ENCODE peak calls at places on chromosomes 13 and 19, in seven cellular contexts. K, C, M, S, Z, V and W are unnamed samples.

GRCh38 chr19:2089001-2089711 is 7.0 kb downstream of the MOB3A start:
- DNase-seq in C (peak; percentile 56), M (peak; percentile 34), V (no peak), Z (peak; percentile 91), S (peak; percentile 25), K (no peak), W (no peak)

GRCh38 chr13:71879129-71879535 is 12.1 kb upstream of the DACH1 start:
- DNase-seq in V (no peak), K (peak; percentile 71), C (peak; percentile 58), S (no peak), Z (peak; percentile 68), M (no peak), W (no peak)

GRCh38 chr19:48403606-48404005 is 10.1 kb downstream of the GRIN2D start:
- DNase-seq in S (peak; percentile 55), V (no peak), Z (peak; percentile 84), M (peak; percentile 35), K (peak; percentile 80), C (peak; percentile 65), W (peak; percentile 61)

GRCh38 chr13:98478134-98479129 is 98.5 kb downstream of the STK24 start:
- DNase-seq in M (no peak), Z (peak; percentile 89), K (peak; percentile 93), V (no peak), C (peak; percentile 52), S (peak; percentile 48), W (no peak)

GRCh38 chr13:28467886-28468519 is 26.9 kb downstream of the FLT1 start:
- DNase-seq in C (no peak), K (no peak), V (no peak), Z (no peak), M (no peak), S (no peak), W (no peak)

GRCh38 chr13:79361299-79361698 is 44.8 kb downstream of the RBM26 start:
- DNase-seq in S (no peak), C (no peak), Z (no peak), M (no peak), V (no peak), K (no peak), W (no peak)

GRCh38 chr13:65236841-65237418 is 1993.2 kb downstream of the PCDH9 start:
- DNase-seq in V (no peak), M (no peak), C (no peak), S (no peak), K (peak; percentile 3), Z (no peak), W (no peak)

GRCh38 chr13:105825071-105825470 is 710.4 kb downstream of the EFNB2 start:
- DNase-seq in K (no peak), S (no peak), M (no peak), V (no peak), C (no peak), Z (no peak), W (no peak)

GRCh38 chr19:46052896-46053295 is 12.1 kb upstream of the IGFL4 start:
- DNase-seq in S (no peak), C (no peak), K (no peak), M (no peak), V (no peak), Z (no peak), W (no peak)

GRCh38 chr19:46297700-46298476 is 1.0 kb downstream of the HIF3A start:
- DNase-seq in Z (no peak), C (peak; percentile 55), S (no peak), K (peak; percentile 26), V (peak; percentile 66), M (no peak), W (no peak)

GRCh38 chr13:78675112-78675511 is 16.2 kb upstream of the OBI1 start:
- DNase-seq in K (no peak), C (no peak), V (no peak), S (no peak), M (no peak), Z (no peak), W (no peak)

GRCh38 chr19:34578751-34579150 is 97.2 kb downstream of the WTIP start:
- DNase-seq in C (no peak), M (no peak), Z (no peak), K (no peak), V (no peak), S (no peak), W (no peak)

GRCh38 chr13:111346281-111346680 is 25.8 kb downstream of the TEX29 start:
- DNase-seq in M (no peak), C (no peak), S (no peak), V (no peak), Z (no peak), K (no peak), W (no peak)

GRCh38 chr13:26968431-26969335 is 202.9 kb downstream of the USP12 start:
- DNase-seq in M (no peak), K (no peak), V (no peak), C (peak; percentile 34), Z (no peak), S (no peak), W (no peak)

GRCh38 chr19:17026041-17026658 is 460 bp downstream of the CPAMD8 start:
- DNase-seq in M (peak; percentile 57), K (peak; percentile 44), V (no peak), S (no peak), C (no peak), Z (no peak), W (no peak)

GRCh38 chr13:23617551-23618014 is 47.4 kb downstream of the TNFRSF19 start:
- DNase-seq in S (peak; percentile 70), K (no peak), M (no peak), V (no peak), Z (no peak), C (peak; percentile 64), W (no peak)

GRCh38 chr13:52446265-52446664 is 4.2 kb downstream of the VPS36 start:
- DNase-seq in M (no peak), Z (no peak), V (no peak), S (no peak), K (no peak), C (no peak), W (no peak)

GRCh38 chr13:63448654-63449053 is 2033.0 kb upstream of the PCDH20 start:
- DNase-seq in M (no peak), S (no peak), K (no peak), V (no peak), Z (no peak), C (peak; percentile 6), W (no peak)

GRCh38 chr13:63446329-63446728 is 2030.7 kb upstream of the PCDH20 start:
- DNase-seq in K (no peak), M (no peak), S (no peak), Z (no peak), C (no peak), V (no peak), W (no peak)

DNA sequence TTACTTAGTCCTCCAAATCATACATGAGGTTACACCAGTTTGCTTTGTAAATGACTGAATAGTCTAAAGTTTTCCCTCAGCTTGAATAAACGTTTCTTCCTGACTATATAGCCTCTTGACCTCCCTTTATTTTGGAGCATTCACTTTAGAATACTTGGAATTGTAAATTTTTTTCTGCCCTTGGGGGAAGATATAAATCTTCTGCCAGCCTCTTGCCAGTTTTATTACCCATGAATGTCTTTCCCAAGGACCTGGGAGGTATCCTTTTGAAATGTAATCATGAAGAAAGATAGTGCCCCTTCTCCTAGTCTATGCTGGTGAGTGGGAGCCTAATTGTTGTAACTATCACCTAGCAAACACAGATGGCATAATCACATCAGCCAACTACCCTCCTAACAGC is 2033.9 kb upstream of the PCDH20 start:
- DNase-seq in K (no peak), C (no peak), V (no peak), Z (no peak), M (no peak), S (no peak), W (no peak)
- TF ChIP-seq CTCF in K (no peak), C (no peak), V (no peak), Z (no peak), M (no peak), S (no peak), W (no peak)

GRCh38 chr13:113742445-113743120 is 16.4 kb upstream of the TMEM255B start:
- DNase-seq in K (no peak), M (no peak), C (no peak), Z (no peak), V (no peak), S (no peak), W (no peak)

GRCh38 chr13:113743366-113744195 is 15.4 kb upstream of the TMEM255B start:
- DNase-seq in V (no peak), C (no peak), Z (no peak), K (no peak), S (no peak), M (no peak), W (no peak)

GRCh38 chr13:113740661-113741060 is 18.4 kb upstream of the TMEM255B start:
- DNase-seq in Z (no peak), C (no peak), K (no peak), S (no peak), M (no peak), V (no peak), W (no peak)

GRCh38 chr13:113741101-113741731 is 17.8 kb upstream of the TMEM255B start:
- DNase-seq in C (no peak), K (no peak), S (no peak), V (no peak), Z (no peak), M (no peak), W (no peak)

GRCh38 chr13:113742000-113742441 is 17.0 kb upstream of the TMEM255B start:
- DNase-seq in S (peak; percentile 46), C (peak; percentile 36), Z (no peak), V (peak; percentile 56), K (peak; percentile 53), M (peak; percentile 61), W (peak; percentile 37)
- TF ChIP-seq CTCF in S (no peak), C (peak; percentile 24), Z (no peak), V (no peak), K (peak; percentile 49), M (no peak), W (no peak)

DNA sequence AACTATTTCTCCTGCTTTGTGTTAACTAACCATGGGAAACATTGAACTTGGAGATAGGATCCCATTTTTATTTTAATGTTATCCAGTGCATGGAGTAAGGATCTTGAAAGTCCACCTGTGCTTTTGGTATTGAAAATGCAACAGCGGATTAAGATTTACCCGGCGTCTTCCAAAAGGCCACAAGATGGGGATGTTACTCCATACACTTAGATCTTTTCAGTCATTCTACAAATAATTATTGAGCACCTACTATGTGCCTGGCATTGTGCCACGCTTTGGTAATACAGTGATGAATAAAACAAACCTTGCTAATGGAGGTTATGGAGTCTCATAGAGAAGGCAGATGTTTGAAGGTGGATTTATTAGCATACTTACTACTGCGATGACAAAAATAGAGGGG is 56.9 kb downstream of the RFC3 start:
- DNase-seq in Z (no peak), C (peak; percentile 2), K (no peak), M (no peak), V (no peak), S (no peak), W (no peak)
- TF ChIP-seq CTCF in Z (no peak), C (no peak), K (peak; percentile 35), M (peak; percentile 45), V (no peak), S (peak; percentile 26), W (no peak)

DNA sequence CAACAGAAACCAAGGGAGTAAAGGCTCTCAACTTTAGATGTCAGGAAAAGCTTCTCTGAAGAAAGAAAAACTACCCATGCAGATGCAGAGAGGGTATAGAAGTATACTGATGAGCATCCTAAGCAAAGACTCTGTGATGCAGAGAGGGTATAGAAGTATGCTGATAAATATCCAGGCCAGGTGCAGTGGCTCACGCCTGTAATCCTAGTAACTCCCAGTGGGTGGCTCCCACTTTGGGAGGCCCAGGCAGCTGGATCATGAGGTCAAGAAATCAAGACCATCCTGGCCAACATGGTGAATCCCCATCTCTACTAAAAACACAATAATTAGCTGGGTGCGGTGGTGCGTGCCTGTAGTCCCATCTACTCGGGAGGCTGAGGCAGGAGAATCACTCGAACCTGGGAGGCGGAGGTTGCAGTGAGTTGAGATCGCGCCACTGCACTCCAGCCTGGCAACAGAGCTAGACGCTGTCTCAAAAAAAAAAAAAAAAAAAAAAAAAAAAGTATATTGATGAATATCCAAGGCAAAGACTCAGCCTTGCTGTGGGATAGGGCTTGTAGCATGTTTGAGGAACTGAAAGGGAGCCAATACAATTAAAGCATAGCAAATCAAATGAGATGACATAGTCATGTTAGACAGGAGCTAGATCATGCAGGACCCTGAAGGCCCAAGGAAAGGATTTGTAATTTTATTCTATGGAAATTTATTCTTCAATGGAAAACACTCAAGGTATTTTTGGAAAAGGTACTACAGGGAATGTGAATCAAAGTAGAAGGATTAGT is 14.9 kb downstream of the UBL3 start:
- DNase-seq in M (no peak), V (no peak), C (no peak), S (no peak), Z (no peak), K (no peak), W (no peak)
- TF ChIP-seq CTCF in M (no peak), V (no peak), C (no peak), S (no peak), Z (no peak), K (no peak), W (no peak)